ENCODE peak calls at places on chromosomes 3 and 15, in six cellular contexts. One of them, this sample, is unnamed.

GRCh38 chr15:65285291-65286068 is 1.2 kb downstream of the PARP16 start:
- DNase-seq in PC-3: no peak
- DNase-seq in Panc1: no peak
- DNase-seq in adrenal gland: no peak
- DNase-seq in CD8-positive, alpha-beta T cell: no peak
- DNase-seq in cardiac muscle cell: no peak
- DNase-seq in this sample: no peak

GRCh38 chr3:181808053-181808452 is 96.3 kb downstream of the SOX2 start:
- DNase-seq in adrenal gland: no peak
- DNase-seq in PC-3: no peak
- DNase-seq in cardiac muscle cell: no peak
- DNase-seq in Panc1: no peak
- DNase-seq in CD8-positive, alpha-beta T cell: no peak
- DNase-seq in this sample: no peak

GRCh38 chr3:43001094-43001553 is 22.0 kb downstream of the GASK1A start:
- DNase-seq in PC-3: peak
- DNase-seq in cardiac muscle cell: peak
- DNase-seq in adrenal gland: peak
- DNase-seq in CD8-positive, alpha-beta T cell: no peak
- DNase-seq in Panc1: no peak
- DNase-seq in this sample: no peak

GRCh38 chr15:58517252-58517681 is 85.5 kb downstream of the LIPC start:
- DNase-seq in Panc1: no peak
- DNase-seq in adrenal gland: no peak
- DNase-seq in CD8-positive, alpha-beta T cell: peak
- DNase-seq in cardiac muscle cell: no peak
- DNase-seq in PC-3: no peak
- DNase-seq in this sample: no peak

GRCh38 chr3:77096966-77097890 is 57.3 kb downstream of the ROBO2 start:
- DNase-seq in Panc1: no peak
- DNase-seq in cardiac muscle cell: peak
- DNase-seq in PC-3: peak
- DNase-seq in adrenal gland: no peak
- DNase-seq in CD8-positive, alpha-beta T cell: no peak
- DNase-seq in this sample: no peak

GRCh38 chr3:89584398-89584797 is 477.0 kb downstream of the EPHA3 start:
- DNase-seq in cardiac muscle cell: no peak
- DNase-seq in adrenal gland: no peak
- DNase-seq in PC-3: peak
- DNase-seq in Panc1: no peak
- DNase-seq in CD8-positive, alpha-beta T cell: no peak
- DNase-seq in this sample: no peak

GRCh38 chr3:75220932-75221331 is 443.2 kb upstream of the FRG2C start:
- DNase-seq in cardiac muscle cell: no peak
- DNase-seq in Panc1: no peak
- DNase-seq in adrenal gland: no peak
- DNase-seq in CD8-positive, alpha-beta T cell: no peak
- DNase-seq in PC-3: no peak
- DNase-seq in this sample: no peak

GRCh38 chr3:21672303-21672702 is 78.7 kb downstream of the ZNF385D start:
- DNase-seq in PC-3: peak
- DNase-seq in CD8-positive, alpha-beta T cell: no peak
- DNase-seq in cardiac muscle cell: peak
- DNase-seq in adrenal gland: no peak
- DNase-seq in Panc1: peak
- DNase-seq in this sample: no peak

GRCh38 chr3:195101927-195102608 is 168.9 kb downstream of the XXYLT1 start:
- DNase-seq in PC-3: no peak
- DNase-seq in cardiac muscle cell: no peak
- DNase-seq in Panc1: no peak
- DNase-seq in CD8-positive, alpha-beta T cell: no peak
- DNase-seq in adrenal gland: no peak
- DNase-seq in this sample: no peak

GRCh38 chr3:9398715-9399708 is 1.6 kb downstream of the SETD5 start:
- DNase-seq in adrenal gland: peak
- DNase-seq in cardiac muscle cell: peak
- DNase-seq in PC-3: peak
- DNase-seq in Panc1: no peak
- DNase-seq in CD8-positive, alpha-beta T cell: no peak
- DNase-seq in this sample: no peak

GRCh38 chr3:54202651-54203248 is 80.4 kb downstream of the CACNA2D3 start:
- DNase-seq in adrenal gland: no peak
- DNase-seq in Panc1: no peak
- DNase-seq in cardiac muscle cell: no peak
- DNase-seq in CD8-positive, alpha-beta T cell: no peak
- DNase-seq in PC-3: no peak
- DNase-seq in this sample: no peak

GRCh38 chr15:52097176-52097575 is 15.4 kb downstream of the BCL2L10 start:
- DNase-seq in cardiac muscle cell: peak
- DNase-seq in adrenal gland: no peak
- DNase-seq in CD8-positive, alpha-beta T cell: no peak
- DNase-seq in Panc1: no peak
- DNase-seq in PC-3: no peak
- DNase-seq in this sample: no peak

GRCh38 chr3:48595526-48596121 is 495 bp upstream of the COL7A1 start:
- DNase-seq in CD8-positive, alpha-beta T cell: no peak
- DNase-seq in PC-3: peak
- DNase-seq in cardiac muscle cell: peak
- DNase-seq in Panc1: no peak
- DNase-seq in adrenal gland: peak
- DNase-seq in this sample: no peak
- H3K4me3 ChIP-seq in CD8-positive, alpha-beta T cell: no peak
- H3K4me3 ChIP-seq in PC-3: no peak
- H3K4me3 ChIP-seq in cardiac muscle cell: no peak
- H3K4me3 ChIP-seq in Panc1: no peak
- H3K4me3 ChIP-seq in adrenal gland: peak
- H3K4me3 ChIP-seq in this sample: no peak

DNA sequence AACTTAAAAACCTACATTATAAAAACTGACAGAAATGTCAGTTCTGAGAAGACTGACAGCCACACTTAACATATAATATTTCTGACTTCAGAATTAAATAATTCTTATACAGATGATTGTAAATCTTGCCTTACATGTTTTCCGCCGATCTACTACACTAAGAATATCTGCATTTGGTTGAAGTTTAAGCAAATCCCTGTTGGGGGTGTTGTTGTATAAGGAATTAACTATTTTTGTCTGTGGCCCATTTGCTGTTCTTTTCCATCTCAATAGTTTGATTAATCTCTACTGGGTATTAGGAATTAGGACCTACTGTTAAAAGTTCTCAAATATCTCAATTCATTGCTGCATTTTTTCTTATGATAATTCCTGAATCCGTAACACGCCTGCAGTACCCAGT is 838.3 kb upstream of the ROBO1 start:
- DNase-seq in Panc1: no peak
- DNase-seq in CD8-positive, alpha-beta T cell: no peak
- DNase-seq in cardiac muscle cell: no peak
- DNase-seq in adrenal gland: no peak
- DNase-seq in PC-3: no peak
- DNase-seq in this sample: no peak
- TF ChIP-seq CTCF in Panc1: no peak
- TF ChIP-seq CTCF in CD8-positive, alpha-beta T cell: no peak
- TF ChIP-seq CTCF in cardiac muscle cell: no peak
- TF ChIP-seq CTCF in adrenal gland: no peak
- TF ChIP-seq CTCF in PC-3: peak
- TF ChIP-seq CTCF in this sample: no peak

GRCh38 chr3:30341851-30342250 is 264.6 kb upstream of the TGFBR2 start:
- DNase-seq in Panc1: no peak
- DNase-seq in cardiac muscle cell: no peak
- DNase-seq in adrenal gland: no peak
- DNase-seq in CD8-positive, alpha-beta T cell: no peak
- DNase-seq in PC-3: no peak
- DNase-seq in this sample: no peak

GRCh38 chr3:30340500-30340899 is 265.9 kb upstream of the TGFBR2 start:
- DNase-seq in adrenal gland: no peak
- DNase-seq in CD8-positive, alpha-beta T cell: no peak
- DNase-seq in cardiac muscle cell: no peak
- DNase-seq in PC-3: no peak
- DNase-seq in Panc1: no peak
- DNase-seq in this sample: no peak

GRCh38 chr3:30342319-30343060 is 263.9 kb upstream of the TGFBR2 start:
- DNase-seq in CD8-positive, alpha-beta T cell: no peak
- DNase-seq in PC-3: peak
- DNase-seq in Panc1: peak
- DNase-seq in cardiac muscle cell: peak
- DNase-seq in adrenal gland: peak
- DNase-seq in this sample: no peak

GRCh38 chr3:30343067-30343831 is 263.2 kb upstream of the TGFBR2 start:
- DNase-seq in cardiac muscle cell: no peak
- DNase-seq in adrenal gland: no peak
- DNase-seq in PC-3: no peak
- DNase-seq in CD8-positive, alpha-beta T cell: no peak
- DNase-seq in Panc1: no peak
- DNase-seq in this sample: no peak

DNA sequence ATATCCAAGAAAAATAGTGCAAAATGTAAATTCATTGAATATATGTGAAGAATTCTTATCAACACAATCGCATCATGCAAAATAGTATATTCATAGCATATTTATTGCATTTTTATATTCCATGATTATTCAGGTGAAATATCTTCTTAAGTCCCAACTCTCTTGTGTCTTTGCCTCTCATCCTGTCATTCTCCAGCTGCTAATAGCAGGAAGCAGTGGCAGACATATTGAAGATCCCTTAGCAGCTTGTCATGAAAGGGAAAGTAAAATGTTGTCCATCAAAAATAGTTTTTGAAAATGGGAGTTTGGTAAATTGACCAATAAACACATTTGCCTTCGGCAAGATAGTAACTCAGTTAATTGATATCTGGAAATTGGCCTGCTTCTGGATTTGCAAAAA is 265.3 kb upstream of the TGFBR2 start:
- DNase-seq in cardiac muscle cell: no peak
- DNase-seq in adrenal gland: no peak
- DNase-seq in Panc1: no peak
- DNase-seq in PC-3: no peak
- DNase-seq in CD8-positive, alpha-beta T cell: no peak
- DNase-seq in this sample: no peak
- H3K4me3 ChIP-seq in cardiac muscle cell: no peak
- H3K4me3 ChIP-seq in adrenal gland: no peak
- H3K4me3 ChIP-seq in Panc1: no peak
- H3K4me3 ChIP-seq in PC-3: no peak
- H3K4me3 ChIP-seq in CD8-positive, alpha-beta T cell: no peak
- H3K4me3 ChIP-seq in this sample: no peak

GRCh38 chr15:39919396-39919739 is 698 bp downstream of the GPR176 start:
- DNase-seq in CD8-positive, alpha-beta T cell: peak
- DNase-seq in Panc1: no peak
- DNase-seq in PC-3: no peak
- DNase-seq in cardiac muscle cell: no peak
- DNase-seq in adrenal gland: no peak
- DNase-seq in this sample: no peak

GRCh38 chr15:39919740-39920509 is at the start of gene GPR176:
- DNase-seq in adrenal gland: peak
- DNase-seq in PC-3: peak
- DNase-seq in CD8-positive, alpha-beta T cell: peak
- DNase-seq in cardiac muscle cell: peak
- DNase-seq in Panc1: no peak
- DNase-seq in this sample: no peak

GRCh38 chr15:39921274-39921638 is 1.2 kb upstream of the GPR176 start:
- DNase-seq in cardiac muscle cell: no peak
- DNase-seq in CD8-positive, alpha-beta T cell: no peak
- DNase-seq in adrenal gland: no peak
- DNase-seq in PC-3: no peak
- DNase-seq in Panc1: no peak
- DNase-seq in this sample: no peak

GRCh38 chr15:39918688-39919385 is 1.2 kb downstream of the GPR176 start:
- DNase-seq in CD8-positive, alpha-beta T cell: no peak
- DNase-seq in cardiac muscle cell: peak
- DNase-seq in Panc1: no peak
- DNase-seq in adrenal gland: no peak
- DNase-seq in PC-3: peak
- DNase-seq in this sample: no peak

DNA sequence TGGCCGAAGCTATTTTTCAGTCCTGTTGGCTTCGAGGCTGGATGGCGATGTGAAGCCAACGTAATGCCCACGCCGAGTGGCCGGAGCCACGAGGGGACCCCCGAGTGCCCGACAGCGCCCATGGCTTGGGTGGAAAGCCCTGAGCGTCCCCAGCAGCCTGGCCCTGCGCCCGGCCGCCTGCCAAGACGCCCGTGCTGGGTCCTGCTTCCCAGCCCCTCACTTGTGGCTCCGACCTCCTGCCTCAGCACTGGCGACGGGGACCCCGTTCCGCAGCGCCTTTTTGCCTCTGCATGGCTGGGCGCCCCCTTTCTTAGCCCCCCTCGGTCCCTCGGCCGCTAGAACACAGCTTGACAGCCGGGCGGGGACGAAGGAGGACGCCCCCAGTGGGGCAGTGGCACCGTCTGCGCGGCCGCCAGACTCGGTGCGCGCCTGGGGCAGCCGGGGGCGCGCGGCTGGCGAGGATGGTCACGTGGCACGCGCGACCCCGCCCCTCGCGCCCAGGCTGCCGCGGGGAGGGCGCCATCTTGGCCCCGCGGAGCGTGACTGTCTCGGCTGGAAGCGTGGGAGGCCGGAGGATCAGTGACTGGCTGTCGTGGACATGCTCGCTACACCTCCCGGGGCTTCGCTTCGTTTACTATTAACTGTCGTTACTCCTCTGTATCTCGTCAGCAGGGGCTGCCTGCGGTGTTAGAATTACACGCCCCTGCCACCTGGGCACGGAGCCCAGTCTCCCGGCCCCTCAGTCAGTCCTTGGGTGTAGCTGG is 626 bp upstream of the GPR176 start:
- DNase-seq in CD8-positive, alpha-beta T cell: peak
- DNase-seq in Panc1: no peak
- DNase-seq in cardiac muscle cell: peak
- DNase-seq in PC-3: peak
- DNase-seq in adrenal gland: peak
- DNase-seq in this sample: no peak
- TF ChIP-seq CTCF in CD8-positive, alpha-beta T cell: no peak
- TF ChIP-seq CTCF in Panc1: peak
- TF ChIP-seq CTCF in cardiac muscle cell: no peak
- TF ChIP-seq CTCF in PC-3: no peak
- TF ChIP-seq CTCF in adrenal gland: no peak
- TF ChIP-seq CTCF in this sample: no peak

GRCh38 chr15:27679203-27679602 is 419.9 kb downstream of the OCA2 start:
- DNase-seq in CD8-positive, alpha-beta T cell: no peak
- DNase-seq in PC-3: no peak
- DNase-seq in adrenal gland: no peak
- DNase-seq in Panc1: no peak
- DNase-seq in cardiac muscle cell: no peak
- DNase-seq in this sample: no peak

GRCh38 chr15:27679621-27680521 is 419.2 kb downstream of the OCA2 start:
- DNase-seq in PC-3: no peak
- DNase-seq in cardiac muscle cell: no peak
- DNase-seq in CD8-positive, alpha-beta T cell: no peak
- DNase-seq in adrenal gland: no peak
- DNase-seq in Panc1: no peak
- DNase-seq in this sample: no peak

GRCh38 chr15:27683126-27683525 is 416.0 kb downstream of the OCA2 start:
- DNase-seq in cardiac muscle cell: no peak
- DNase-seq in Panc1: no peak
- DNase-seq in adrenal gland: no peak
- DNase-seq in CD8-positive, alpha-beta T cell: no peak
- DNase-seq in PC-3: no peak
- DNase-seq in this sample: no peak

GRCh38 chr15:27677951-27678350 is 421.2 kb downstream of the OCA2 start:
- DNase-seq in CD8-positive, alpha-beta T cell: no peak
- DNase-seq in Panc1: no peak
- DNase-seq in cardiac muscle cell: no peak
- DNase-seq in adrenal gland: no peak
- DNase-seq in PC-3: no peak
- DNase-seq in this sample: no peak

GRCh38 chr15:27681038-27681437 is 418.1 kb downstream of the OCA2 start:
- DNase-seq in PC-3: no peak
- DNase-seq in CD8-positive, alpha-beta T cell: no peak
- DNase-seq in cardiac muscle cell: no peak
- DNase-seq in Panc1: no peak
- DNase-seq in adrenal gland: no peak
- DNase-seq in this sample: no peak
- H3K4me3 ChIP-seq in PC-3: no peak
- H3K4me3 ChIP-seq in CD8-positive, alpha-beta T cell: no peak
- H3K4me3 ChIP-seq in cardiac muscle cell: no peak
- H3K4me3 ChIP-seq in Panc1: no peak
- H3K4me3 ChIP-seq in adrenal gland: no peak
- H3K4me3 ChIP-seq in this sample: no peak

This sample was measured in GM12864.